ENCODE peak calls at places on chromosomes 11 and 22, in eight cellular contexts. I is neural crest cell; M is NCI-H524; E is GM03348; F is activated T-cell treated with anti-CD3 and anti-CD28 coated beads, Interleukin-2, amount 50 U/mL, for 48 hours; W is hippocampal formation; O is endothelial cell; B is Kasumi-1. Z is an unnamed sample.
A peak's percentile ranks its signal among the peaks of the same experiment; 100 is the strongest.

GRCh38 chr11:73157141-73158010 is 15.3 kb upstream of the FCHSD2 start:
- DNase-seq in E (peak; percentile 69), B (peak; percentile 47), O (no peak), I (no peak), W (no peak), M (no peak), F (no peak), Z (no peak)

GRCh38 chr11:116851631-116852030 is 14.2 kb upstream of the APOA1 start:
- DNase-seq in F (peak; percentile 74), W (no peak), O (no peak), I (no peak), B (peak; percentile 72), M (no peak), E (no peak), Z (no peak)

GRCh38 chr11:76622481-76623094 is 48.0 kb downstream of the LRRC32 start:
- DNase-seq in O (no peak), E (no peak), W (no peak), I (no peak), M (no peak), F (no peak), B (no peak), Z (no peak)

GRCh38 chr11:5508605-5509004 is 1.2 kb downstream of the UBQLN3 start:
- DNase-seq in E (no peak), O (no peak), F (no peak), I (no peak), M (no peak), W (no peak), B (no peak), Z (no peak)

GRCh38 chr11:87666730-87667129 is 508.5 kb downstream of the RAB38 start:
- DNase-seq in M (no peak), B (no peak), F (no peak), O (no peak), W (no peak), E (no peak), I (no peak), Z (no peak)

GRCh38 chr22:26671317-26672059 is 14.1 kb downstream of the MIAT start:
- DNase-seq in B (no peak), F (peak; percentile 81), E (no peak), W (no peak), M (no peak), O (no peak), I (no peak), Z (no peak)

GRCh38 chr11:16774920-16775603 is 36.6 kb downstream of the C11orf58 start:
- DNase-seq in B (no peak), M (no peak), E (no peak), F (no peak), W (no peak), I (no peak), O (no peak), Z (no peak)

GRCh38 chr11:31921066-31921465 is 109.9 kb upstream of the PAX6 start:
- DNase-seq in W (no peak), E (peak; percentile 41), O (no peak), I (no peak), B (no peak), F (no peak), M (no peak), Z (no peak)

GRCh38 chr11:34948721-34949120 is 32.3 kb downstream of the PDHX start:
- DNase-seq in O (no peak), M (no peak), B (no peak), W (no peak), I (no peak), F (no peak), E (peak; percentile 45), Z (no peak)

GRCh38 chr22:26673485-26673884 is 16.1 kb downstream of the MIAT start:
- DNase-seq in E (peak; percentile 28), O (no peak), M (no peak), B (no peak), I (no peak), F (peak; percentile 61), W (no peak), Z (no peak)

GRCh38 chr11:33135216-33135615 is 26.1 kb downstream of the CSTF3 start:
- DNase-seq in B (no peak), I (no peak), F (no peak), M (no peak), W (no peak), O (no peak), E (peak; percentile 67), Z (no peak)

GRCh38 chr22:28702891-28703290 is 23.3 kb upstream of the TTC28 start:
- DNase-seq in W (no peak), M (no peak), B (no peak), E (no peak), I (no peak), O (no peak), F (no peak), Z (no peak)

GRCh38 chr11:75663808-75664207 is 5.0 kb downstream of the MAP6 start:
- DNase-seq in F (no peak), I (no peak), W (no peak), E (no peak), M (peak; percentile 76), O (no peak), B (no peak), Z (no peak)

GRCh38 chr22:46769191-46769675 is 6.8 kb downstream of the TBC1D22A start:
- DNase-seq in O (no peak), B (no peak), E (no peak), I (no peak), F (no peak), W (peak; percentile 19), M (peak; percentile 82), Z (no peak)

GRCh38 chr11:130776044-130776390 is 140.3 kb downstream of the SNX19 start:
- DNase-seq in F (no peak), W (no peak), B (no peak), E (no peak), O (no peak), I (no peak), M (no peak), Z (no peak)

GRCh38 chr11:35658028-35658948 is 4.3 kb upstream of the TRIM44 start:
- DNase-seq in W (no peak), E (no peak), I (no peak), M (no peak), O (no peak), B (no peak), F (no peak), Z (no peak)

GRCh38 chr11:393219-394033 is 583 bp upstream of the PKP3 start:
- DNase-seq in W (no peak), M (no peak), F (peak; percentile 58), B (no peak), O (no peak), I (no peak), E (peak; percentile 97), Z (no peak)

GRCh38 chr22:26479043-26479791 is 4.4 kb downstream of the HPS4 start:
- DNase-seq in M (peak; percentile 52), I (no peak), B (peak; percentile 56), W (peak; percentile 24), E (no peak), O (no peak), F (no peak), Z (no peak)

GRCh38 chr11:115919341-115920086 is 415.3 kb upstream of the CADM1 start:
- DNase-seq in B (no peak), O (no peak), E (no peak), M (no peak), I (no peak), F (peak; percentile 31), W (no peak), Z (no peak)

GRCh38 chr22:41242396-41243117 is 1.8 kb upstream of the CHADL start:
- DNase-seq in O (no peak), B (no peak), W (no peak), M (no peak), F (no peak), I (no peak), E (no peak), Z (no peak)

GRCh38 chr22:37623075-37624016 is 14.7 kb downstream of the GGA1 start:
- DNase-seq in I (peak; percentile 77), E (peak; percentile 86), O (peak; percentile 78), M (peak; percentile 58), B (peak; percentile 55), W (no peak), F (peak; percentile 85), Z (peak; percentile 66)

Z was measured in progenitor cell of endocrine pancreas.